ENCODE peak calls at places on chromosomes 11 and 22, in five cellular contexts. G, W, H, R and Q are unnamed samples.

GRCh38 chr22:28647216-28647615 is 32.4 kb downstream of the TTC28 start:
- DNase-seq in R (no peak), W (no peak), G (no peak), H (no peak), Q (no peak)

GRCh38 chr22:26047516-26047915 is 121.7 kb upstream of the SEZ6L start:
- DNase-seq in W (no peak), H (no peak), G (no peak), R (no peak), Q (no peak)

GRCh38 chr22:40414838-40415505 is 44.6 kb downstream of the SGSM3 start:
- DNase-seq in W (no peak), R (no peak), G (no peak), H (no peak), Q (peak)

GRCh38 chr11:72864692-72865655 is 50.8 kb downstream of the ATG16L2 start:
- DNase-seq in H (no peak), G (no peak), W (no peak), R (no peak), Q (no peak)

GRCh38 chr11:69027704-69028372 is 14.8 kb upstream of the MRGPRF start:
- DNase-seq in H (peak), R (no peak), G (no peak), W (no peak), Q (no peak)

GRCh38 chr11:57315491-57315890 is 9.3 kb downstream of the TNKS1BP1 start:
- DNase-seq in H (no peak), G (no peak), W (peak), R (no peak), Q (no peak)

GRCh38 chr22:17132112-17132511 is 11.0 kb upstream of the TMEM121B start:
- DNase-seq in G (no peak), W (no peak), R (no peak), H (no peak), Q (no peak)

GRCh38 chr11:116835042-116835772 is 2.2 kb downstream of the APOA1 start:
- DNase-seq in H (no peak), W (peak), R (no peak), G (no peak), Q (peak)

GRCh38 chr22:39932918-39933649 is 27.1 kb upstream of the TMA7B start:
- DNase-seq in H (peak), R (no peak), G (no peak), W (peak), Q (peak)

GRCh38 chr11:128428876-128429416 is 158.4 kb downstream of the ETS1 start:
- DNase-seq in H (no peak), G (no peak), W (no peak), R (no peak), Q (no peak)

GRCh38 chr11:86571273-86571948 is 101.0 kb downstream of the ME3 start:
- DNase-seq in W (peak), R (no peak), G (no peak), H (no peak), Q (no peak)
- TF ChIP-seq CTCF in W (peak), R (peak), G (peak), H (peak), Q (no peak)

DNA sequence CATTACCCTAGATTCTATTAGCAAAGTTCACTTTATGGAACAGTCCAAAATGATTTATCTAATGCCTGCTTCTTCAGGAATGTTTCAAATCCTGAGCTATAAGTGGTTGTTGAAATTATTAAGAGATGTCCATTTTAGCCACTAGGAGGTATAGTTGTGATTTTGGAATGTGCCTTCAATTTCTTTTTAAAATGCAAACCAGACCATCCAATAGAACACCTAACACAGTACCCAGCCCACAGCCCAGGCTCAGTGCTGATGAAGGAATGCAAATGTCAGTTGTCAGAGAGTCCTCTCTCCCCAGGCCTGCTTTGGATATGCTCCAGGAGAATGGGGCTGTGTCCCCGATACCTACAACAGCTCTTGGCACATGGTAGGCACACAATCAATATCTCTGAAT is 85.8 kb upstream of the E2F8 start:
- DNase-seq in R (no peak), H (no peak), G (no peak), W (no peak), Q (no peak)
- TF ChIP-seq CTCF in R (peak), H (no peak), G (peak), W (no peak), Q (peak)

GRCh38 chr11:93626038-93626437 is 35.4 kb upstream of the CEP295 start:
- DNase-seq in R (no peak), G (no peak), H (no peak), W (no peak), Q (no peak)

GRCh38 chr11:93623179-93623578 is 38.3 kb upstream of the CEP295 start:
- DNase-seq in W (peak), G (no peak), R (no peak), H (no peak), Q (peak)

GRCh38 chr11:93623938-93624337 is 37.5 kb upstream of the CEP295 start:
- DNase-seq in R (no peak), G (no peak), W (no peak), H (no peak), Q (no peak)

DNA sequence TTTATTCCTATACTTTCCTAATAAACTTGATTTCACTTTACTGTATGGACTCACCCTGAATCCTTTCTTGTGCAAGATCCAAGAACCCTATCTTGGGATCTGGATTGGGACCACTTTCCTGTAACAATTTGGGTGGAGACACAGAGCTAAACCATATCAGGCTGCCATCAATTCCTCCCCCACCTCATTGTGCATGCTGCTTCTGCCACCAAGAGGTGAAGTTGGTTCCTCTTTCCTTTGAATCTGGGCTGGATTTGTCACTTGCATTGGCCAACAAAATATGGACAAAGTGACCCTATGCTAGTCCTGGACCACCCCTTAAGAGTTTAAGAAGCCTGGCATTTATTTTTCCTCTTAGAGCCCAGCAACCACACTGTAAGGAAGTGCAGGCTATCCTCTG is 39.4 kb upstream of the CEP295 start:
- DNase-seq in H (no peak), W (no peak), R (no peak), G (no peak), Q (no peak)
- TF ChIP-seq CTCF in H (no peak), W (no peak), R (peak), G (no peak), Q (peak)

GRCh38 chr11:34360056-34360455 is 2.2 kb upstream of the ABTB2 start:
- DNase-seq in H (no peak), G (no peak), R (no peak), W (no peak), Q (no peak)

GRCh38 chr11:34357646-34358257 is at the start of gene ABTB2:
- DNase-seq in W (peak), R (peak), H (peak), G (peak), Q (peak)

GRCh38 chr11:34358258-34358665 is 452 bp upstream of the ABTB2 start:
- DNase-seq in R (peak), H (peak), G (no peak), W (no peak), Q (no peak)

GRCh38 chr11:34358666-34359547 is 1.1 kb upstream of the ABTB2 start:
- DNase-seq in H (peak), W (peak), R (peak), G (no peak), Q (peak)

DNA sequence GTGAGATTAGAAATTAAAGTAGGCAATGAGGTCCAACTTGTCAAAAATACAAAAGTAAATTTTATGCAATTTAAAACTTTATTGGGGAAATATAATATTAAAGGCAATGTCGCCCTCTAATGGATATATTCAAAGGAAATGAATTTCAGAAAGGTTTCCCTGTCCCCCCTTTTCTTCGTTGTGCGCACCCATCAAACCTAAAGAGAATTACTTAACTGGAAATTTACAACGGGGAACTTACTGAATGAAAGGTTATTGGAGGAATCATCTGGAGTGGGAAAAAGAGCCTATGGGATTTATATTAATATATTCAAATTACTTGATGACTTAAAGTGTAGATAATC is 1.7 kb upstream of the ABTB2 start:
- DNase-seq in R (no peak), W (no peak), H (peak), G (no peak), Q (no peak)
- TF ChIP-seq CTCF in R (peak), W (peak), H (no peak), G (no peak), Q (peak)

DNA sequence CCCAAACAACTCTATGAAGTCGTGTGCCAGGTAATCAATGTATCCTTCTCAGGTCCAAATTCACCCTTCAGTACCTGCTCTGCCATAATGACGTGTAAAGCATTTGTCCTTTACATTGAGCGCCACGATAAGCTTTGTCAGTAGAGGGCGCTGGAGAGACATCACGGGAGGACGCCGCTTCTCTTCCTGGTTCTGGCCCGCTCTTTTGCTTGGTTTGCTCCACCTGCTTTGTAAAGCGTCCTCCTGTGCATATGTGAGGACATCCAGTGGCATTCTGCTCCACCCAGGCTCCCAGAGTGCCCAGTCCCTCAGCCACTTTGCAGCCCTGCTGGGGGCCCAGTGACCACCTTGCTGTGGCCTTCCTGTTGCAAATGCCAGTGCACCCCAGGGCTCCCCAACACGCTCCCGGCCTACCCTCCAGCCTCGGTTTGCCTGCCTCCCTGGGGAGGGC is 61.1 kb downstream of the WT1 start:
- DNase-seq in G (no peak), H (peak), R (no peak), W (peak), Q (peak)
- TF ChIP-seq CTCF in G (peak), H (peak), R (peak), W (peak), Q (peak)

GRCh38 chr11:47355283-47356128 is 3.0 kb upstream of the MYBPC3 start:
- DNase-seq in W (peak), R (peak), H (peak), G (peak), Q (no peak)
- TF ChIP-seq CTCF in W (peak), R (peak), H (peak), G (peak), Q (peak)

DNA sequence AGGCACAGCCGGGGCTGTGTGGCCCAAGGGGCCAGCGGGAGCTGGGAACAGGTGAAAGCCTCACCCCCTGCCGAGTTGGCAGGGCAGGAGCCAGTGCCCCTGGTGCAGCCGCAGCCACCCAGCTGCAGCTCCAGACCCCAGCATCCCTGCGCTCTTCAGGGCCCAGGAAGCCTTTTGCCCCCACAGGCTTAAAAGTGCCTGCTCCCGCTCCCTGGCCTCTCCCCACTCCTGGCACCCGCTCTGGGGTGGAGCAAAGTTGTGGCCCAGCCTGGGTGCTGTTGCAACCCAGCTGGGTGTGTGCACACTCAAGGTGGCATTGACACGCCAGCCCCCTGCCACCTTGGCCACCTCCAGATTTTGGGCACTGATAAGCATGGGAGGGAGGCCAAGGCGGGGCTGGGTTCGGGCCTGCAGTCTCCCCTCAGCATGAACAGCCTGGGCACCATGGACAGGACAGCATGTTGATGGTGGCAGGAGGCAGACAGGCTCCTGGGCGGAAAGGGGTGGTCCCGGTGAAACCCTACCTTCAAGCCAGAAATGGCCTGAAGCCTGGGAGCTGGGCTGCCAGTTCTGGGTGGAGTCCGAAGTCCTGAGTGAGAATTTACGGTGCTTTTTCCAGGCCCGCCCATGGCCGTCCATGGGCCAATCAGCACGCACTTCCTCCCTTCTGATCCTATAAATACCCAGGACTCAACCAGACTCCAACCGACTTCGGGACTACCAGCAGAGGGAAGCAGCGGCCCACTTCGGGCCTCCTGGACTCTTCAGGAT is 23.5 kb upstream of the RNASEH2C start:
- DNase-seq in W (peak), R (no peak), H (peak), G (no peak), Q (no peak)
- TF ChIP-seq CTCF in W (peak), R (peak), H (peak), G (peak), Q (no peak)

GRCh38 chr22:50545522-50546325 is at the start of gene KLHDC7B:
- DNase-seq in H (no peak), R (no peak), W (no peak), G (no peak), Q (peak)
- TF ChIP-seq CTCF in H (peak), R (no peak), W (no peak), G (no peak), Q (no peak)